ENCODE peak calls at places on chromosome 22, in eight cellular contexts. P is astrocyte; A is nucleus accumbens; R is stimulated activated CD4-positive, alpha-beta T cell treated with anti-CD3 and anti-CD28 coated beads, Interleukin-2, amount 100 ng/mL, for 4 hours; W is SK-N-DZ; V is NCI-H510A; M is stimulated activated CD8-positive, alpha-beta memory T cell treated with anti-CD3 and anti-CD28 coated beads, Interleukin-15, amount 100 ng/mL, for 1 hour; U is GM04503. D is an unnamed sample.

GRCh38 chr22:42608481-42609361 is 6.0 kb downstream of the POLDIP3 start:
- DNase-seq in R (no peak), P (peak; percentile 66), A (no peak), M (no peak), V (no peak), U (no peak), W (no peak), D (no peak)

GRCh38 chr22:50695421-50696250 is 23.0 kb downstream of the SHANK3 start:
- DNase-seq in U (no peak), P (no peak), A (no peak), M (no peak), R (no peak), W (no peak), V (no peak), D (no peak)

GRCh38 chr22:45424241-45424731 is 10.8 kb downstream of the RIBC2 start:
- DNase-seq in A (no peak), W (no peak), U (no peak), R (no peak), P (no peak), V (no peak), M (no peak), D (no peak)

GRCh38 chr22:31750365-31751284 is 693 bp upstream of the PRR14L start:
- DNase-seq in U (no peak), R (no peak), P (no peak), M (no peak), A (no peak), W (no peak), V (no peak), D (no peak)

GRCh38 chr22:49909476-49910205 is 8.6 kb downstream of the ALG12 start:
- DNase-seq in V (no peak), R (no peak), W (no peak), A (no peak), U (no peak), P (no peak), M (no peak), D (no peak)

GRCh38 chr22:47445716-47446290 is 683.4 kb downstream of the TBC1D22A start:
- DNase-seq in R (no peak), A (no peak), P (no peak), M (no peak), V (no peak), W (no peak), U (no peak), D (no peak)

GRCh38 chr22:40193429-40194421 is 16.0 kb downstream of the TNRC6B start:
- DNase-seq in A (no peak), P (no peak), R (no peak), U (no peak), V (no peak), W (no peak), M (no peak), D (no peak)

GRCh38 chr22:43829904-43830851 is 18.1 kb upstream of the EFCAB6 start:
- DNase-seq in R (no peak), W (no peak), V (no peak), A (no peak), P (peak; percentile 24), U (peak; percentile 15), M (no peak), D (no peak)

GRCh38 chr22:17198188-17199130 is 20.8 kb downstream of the ADA2 start:
- DNase-seq in M (no peak), U (no peak), W (no peak), P (peak; percentile 12), V (no peak), A (no peak), R (no peak), D (no peak)

GRCh38 chr22:38953577-38954413 is 3.6 kb upstream of the APOBEC3A start:
- DNase-seq in P (no peak), M (no peak), W (no peak), A (no peak), V (no peak), R (peak; percentile 40), U (no peak), D (no peak)

GRCh38 chr22:43820671-43821305 is 8.7 kb upstream of the EFCAB6 start:
- DNase-seq in U (no peak), W (no peak), M (no peak), A (no peak), V (no peak), P (no peak), R (no peak), D (no peak)

GRCh38 chr22:24060375-24060788 is 49.3 kb downstream of the CABIN1 start:
- DNase-seq in W (no peak), V (peak; percentile 37), U (peak; percentile 93), A (no peak), M (no peak), P (peak; percentile 94), R (no peak), D (peak; percentile 79)

GRCh38 chr22:50314455-50315288 is 7.2 kb upstream of the PLXNB2 start:
- DNase-seq in U (no peak), V (peak; percentile 58), R (peak; percentile 52), W (peak; percentile 69), M (peak; percentile 51), A (no peak), P (no peak), D (no peak)

GRCh38 chr22:49992921-49993648 is 19.5 kb downstream of the IL17REL start:
- DNase-seq in P (no peak), V (no peak), W (no peak), U (no peak), R (peak; percentile 66), A (peak; percentile 75), M (peak; percentile 40), D (no peak)

GRCh38 chr22:37237371-37238268 is 6.4 kb downstream of the RAC2 start:
- DNase-seq in V (no peak), M (no peak), P (peak; percentile 65), W (no peak), A (no peak), R (no peak), U (no peak), D (no peak)

GRCh38 chr22:45718391-45718790 is 46.8 kb downstream of the ATXN10 start:
- DNase-seq in V (no peak), U (no peak), A (no peak), P (no peak), R (no peak), M (no peak), W (no peak), D (no peak)

GRCh38 chr22:48867891-48868290 is 959.8 kb downstream of the BRD1 start:
- DNase-seq in A (no peak), W (no peak), V (no peak), R (no peak), U (no peak), P (no peak), M (no peak), D (no peak)

GRCh38 chr22:46931414-46931813 is 169.0 kb downstream of the TBC1D22A start:
- DNase-seq in M (no peak), V (no peak), A (no peak), W (no peak), R (no peak), U (no peak), P (peak; percentile 53), D (no peak)

GRCh38 chr22:27459955-27460354 is 341.6 kb downstream of the MN1 start:
- DNase-seq in P (no peak), A (no peak), V (no peak), R (no peak), W (no peak), M (no peak), U (no peak), D (no peak)

GRCh38 chr22:44448271-44448780 is 49.7 kb downstream of the RTL6 start:
- DNase-seq in V (no peak), U (peak; percentile 85), P (peak; percentile 95), A (no peak), M (no peak), W (no peak), R (no peak), D (peak; percentile 88)

GRCh38 chr22:46028069-46028991 is 51.4 kb upstream of the WNT7B start:
- DNase-seq in P (no peak), M (no peak), A (no peak), R (no peak), V (no peak), W (no peak), U (no peak), D (no peak)

GRCh38 chr22:31615940-31616314 is 46.1 kb downstream of the PISD start:
- DNase-seq in U (no peak), W (no peak), V (no peak), M (no peak), A (no peak), R (no peak), P (no peak), D (no peak)

GRCh38 chr22:48574776-48575566 is 1252.7 kb downstream of the BRD1 start:
- DNase-seq in W (peak; percentile 52), M (no peak), R (no peak), U (no peak), V (peak; percentile 55), P (peak; percentile 19), A (no peak), D (no peak)

GRCh38 chr22:41746563-41747400 is 47.5 kb downstream of the MEI1 start:
- DNase-seq in M (peak; percentile 27), A (no peak), V (no peak), R (peak; percentile 37), W (peak; percentile 74), U (peak; percentile 36), P (peak; percentile 72), D (peak; percentile 42)

D was measured in AG04449.